ENCODE peak calls at places on chromosomes 11 and 22, in five cellular contexts. R is fibroblast of lung; S is naive thymus-derived CD4-positive, alpha-beta T cell; K is AG04450; L is kidney. M is an unnamed sample.

GRCh38 chr11:27718853-27719574 is 18.8 kb upstream of the BDNF start:
- DNase-seq in L (peak), R (peak), K (no peak), S (no peak), M (no peak)

GRCh38 chr11:35907648-35908431 is 36.0 kb upstream of the LDLRAD3 start:
- DNase-seq in K (no peak), R (peak), L (no peak), S (no peak), M (peak)

GRCh38 chr22:42957544-42957943 is 57.4 kb downstream of the PACSIN2 start:
- DNase-seq in R (no peak), S (no peak), K (no peak), L (no peak), M (no peak)

GRCh38 chr11:69352181-69352580 is 58.2 kb downstream of the MYEOV start:
- DNase-seq in L (no peak), R (peak), S (no peak), K (no peak), M (no peak)

GRCh38 chr11:18490319-18490718 is 34.7 kb downstream of the LDHAL6A start:
- DNase-seq in S (no peak), R (peak), K (no peak), L (no peak), M (no peak)

GRCh38 chr11:16223558-16223957 is 132.8 kb downstream of the SOX6 start:
- DNase-seq in L (no peak), R (no peak), S (no peak), K (no peak), M (no peak)

GRCh38 chr11:59029490-59029889 is 56.6 kb upstream of the GLYATL1B start:
- DNase-seq in K (no peak), S (no peak), R (no peak), L (no peak), M (no peak)

GRCh38 chr11:23123766-23124165 is 263.5 kb upstream of the CCDC179 start:
- DNase-seq in L (no peak), R (peak), S (no peak), K (no peak), M (peak)

GRCh38 chr11:117189191-117189940 is 9.8 kb upstream of the TAGLN start:
- DNase-seq in K (no peak), R (no peak), L (peak), S (no peak), M (no peak)

GRCh38 chr11:77003954-77004353 is 30.2 kb upstream of the B3GNT6 start:
- DNase-seq in S (no peak), K (no peak), L (no peak), R (no peak), M (no peak)

GRCh38 chr11:42524534-42525227 is 787.1 kb upstream of the API5 start:
- DNase-seq in S (no peak), R (peak), L (no peak), K (no peak), M (peak)

GRCh38 chr22:27885977-27886842 is 32.8 kb downstream of the PITPNB start:
- DNase-seq in R (peak), K (peak), L (no peak), S (peak), M (no peak)

GRCh38 chr22:48175721-48176120 is 1413.3 kb downstream of the TBC1D22A start:
- DNase-seq in L (no peak), R (no peak), S (no peak), K (no peak), M (no peak)

GRCh38 chr22:48180631-48181030 is 1418.2 kb downstream of the TBC1D22A start:
- DNase-seq in L (no peak), R (no peak), K (no peak), S (no peak), M (no peak)

GRCh38 chr22:48178536-48178935 is 1416.1 kb downstream of the TBC1D22A start:
- DNase-seq in R (no peak), K (no peak), S (no peak), L (no peak), M (no peak)

GRCh38 chr22:48179571-48180546 is 1417.4 kb downstream of the TBC1D22A start:
- DNase-seq in R (no peak), K (no peak), L (no peak), S (no peak), M (no peak)

GRCh38 chr22:48177591-48177990 is 1415.1 kb downstream of the TBC1D22A start:
- DNase-seq in L (no peak), K (no peak), R (no peak), S (no peak), M (no peak)
- H3K4me3 ChIP-seq in L (no peak), K (no peak), R (no peak), S (no peak), M (no peak)

GRCh38 chr22:46011627-46012181 is 34.7 kb upstream of the WNT7B start:
- DNase-seq in S (no peak), K (no peak), L (peak), R (peak), M (no peak)

GRCh38 chr22:46012182-46012880 is 35.4 kb upstream of the WNT7B start:
- DNase-seq in K (no peak), R (no peak), S (no peak), L (peak), M (no peak)

GRCh38 chr22:46010951-46011626 is 34.1 kb upstream of the WNT7B start:
- DNase-seq in R (no peak), L (peak), K (no peak), S (no peak), M (no peak)

GRCh38 chr22:46013460-46014416 is 36.8 kb upstream of the WNT7B start:
- DNase-seq in R (peak), S (peak), K (peak), L (peak), M (peak)

GRCh38 chr22:46012881-46013281 is 35.9 kb upstream of the WNT7B start:
- DNase-seq in K (no peak), S (no peak), L (peak), R (no peak), M (no peak)
- H3K4me3 ChIP-seq in K (no peak), S (peak), L (peak), R (peak), M (no peak)

DNA sequence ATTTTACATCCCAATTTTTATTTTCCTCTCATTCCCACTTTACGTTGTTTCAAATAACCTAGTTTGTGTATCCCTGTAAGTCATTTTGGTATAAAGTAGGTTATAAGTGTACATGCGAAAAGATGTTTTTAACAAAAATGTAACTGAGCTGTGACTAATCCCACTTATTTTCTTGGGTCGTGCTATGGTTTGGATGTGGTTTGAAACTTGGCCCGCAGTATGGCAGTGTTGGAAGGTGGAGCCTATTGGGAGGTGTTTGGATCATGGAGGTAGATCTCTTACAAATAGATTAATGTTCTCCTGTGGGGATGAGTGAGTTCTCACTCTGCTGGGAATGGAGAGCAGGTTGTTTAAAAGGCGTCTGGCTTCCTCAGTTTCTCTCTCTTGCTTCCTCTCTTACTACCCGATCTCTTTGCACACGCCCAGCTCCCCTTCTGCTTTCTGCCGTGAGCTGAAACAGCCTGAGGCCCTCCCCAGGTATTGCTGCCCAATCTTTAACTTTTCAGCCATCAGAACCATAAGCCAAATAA is 7.2 kb downstream of the RPL27A start:
- DNase-seq in S (no peak), K (no peak), R (peak), L (no peak), M (no peak)
- H3K4me3 ChIP-seq in S (peak), K (no peak), R (peak), L (peak), M (peak)

DNA sequence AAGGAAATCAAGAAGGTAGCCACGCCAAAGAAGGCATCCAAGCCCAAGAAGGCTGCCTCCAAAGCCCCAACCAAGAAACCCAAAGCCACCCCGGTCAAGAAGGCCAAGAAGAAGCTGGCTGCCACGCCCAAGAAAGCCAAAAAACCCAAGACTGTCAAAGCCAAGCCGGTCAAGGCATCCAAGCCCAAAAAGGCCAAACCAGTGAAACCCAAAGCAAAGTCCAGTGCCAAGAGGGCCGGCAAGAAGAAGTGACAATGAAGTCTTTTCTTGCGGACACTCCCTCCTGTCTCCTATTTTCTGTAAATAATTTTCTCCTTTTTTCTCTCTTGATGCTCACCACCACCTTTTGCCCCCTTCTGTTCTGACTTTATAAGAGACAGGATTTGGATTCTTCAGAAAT is 1.9 kb upstream of the GCAT start:
- DNase-seq in R (no peak), S (no peak), K (no peak), L (no peak), M (no peak)
- H3K4me3 ChIP-seq in R (peak), S (peak), K (peak), L (peak), M (peak)

GRCh38 chr11:33320814-33321330 is 63.7 kb downstream of the HIPK3 start:
- DNase-seq in L (no peak), R (peak), K (no peak), S (no peak), M (no peak)
- H3K4me3 ChIP-seq in L (no peak), R (no peak), K (no peak), S (no peak), M (no peak)

M was measured in skeletal muscle cell.